ENCODE peak calls at places on chromosomes 6 and 20, in eight cellular contexts. H, E, J, O, G, L, W and Q are unnamed samples.

GRCh38 chr6:13538084-13538483 is 36.3 kb upstream of the SIRT5 start:
- DNase-seq in L (no peak), H (no peak), J (no peak), G (peak; percentile 23), W (peak; percentile 31), O (peak; percentile 30), E (peak; percentile 47), Q (no peak)

GRCh38 chr6:5905431-5906339 is 101.0 kb downstream of the NRN1 start:
- DNase-seq in E (no peak), L (no peak), J (no peak), G (no peak), O (peak; percentile 26), W (peak; percentile 17), H (no peak), Q (peak; percentile 39)

GRCh38 chr6:42532038-42532669 is 31.7 kb upstream of the UBR2 start:
- DNase-seq in J (no peak), W (peak; percentile 41), E (peak; percentile 85), L (peak; percentile 40), H (no peak), O (peak; percentile 10), G (peak; percentile 48), Q (no peak)

GRCh38 chr20:796916-797315 is 28.6 kb upstream of the SLC52A3 start:
- DNase-seq in E (no peak), O (no peak), G (no peak), J (no peak), L (no peak), W (no peak), H (no peak), Q (no peak)

GRCh38 chr20:46073443-46073842 is 16.3 kb downstream of the NCOA5 start:
- DNase-seq in G (no peak), L (no peak), E (peak; percentile 29), W (no peak), O (no peak), H (no peak), J (no peak), Q (no peak)

GRCh38 chr6:160088069-160088773 is 33.4 kb upstream of the SLC22A1 start:
- DNase-seq in L (peak; percentile 65), W (peak; percentile 23), H (no peak), J (no peak), O (no peak), E (peak; percentile 45), G (no peak), Q (peak; percentile 77)

GRCh38 chr6:137631323-137631722 is 137.1 kb upstream of the OLIG3 start:
- DNase-seq in G (no peak), W (no peak), E (no peak), H (no peak), O (no peak), L (no peak), J (no peak), Q (no peak)

GRCh38 chr6:144351741-144352140 is 66.6 kb downstream of the UTRN start:
- DNase-seq in L (no peak), E (no peak), J (no peak), H (no peak), O (no peak), G (no peak), W (no peak), Q (no peak)

GRCh38 chr20:5658897-5659296 is 91.3 kb upstream of the SHLD1 start:
- DNase-seq in W (no peak), G (peak; percentile 26), E (no peak), L (no peak), J (peak; percentile 62), H (peak; percentile 25), O (peak; percentile 78), Q (no peak)

GRCh38 chr6:168272379-168273011 is 47.1 kb downstream of the DACT2 start:
- DNase-seq in W (no peak), G (no peak), H (no peak), L (peak; percentile 62), J (no peak), E (no peak), O (no peak), Q (no peak)

GRCh38 chr6:169950558-169950957 is 199.1 kb downstream of the ERMARD start:
- DNase-seq in W (no peak), J (peak; percentile 29), G (no peak), O (no peak), H (peak; percentile 28), L (peak; percentile 37), E (peak; percentile 35), Q (no peak)

GRCh38 chr6:24194968-24195700 is 69.1 kb downstream of the NRSN1 start:
- DNase-seq in L (no peak), O (no peak), G (no peak), J (no peak), E (no peak), W (no peak), H (no peak), Q (no peak)

GRCh38 chr6:100176321-100176950 is 182.4 kb upstream of the MCHR2 start:
- DNase-seq in E (peak; percentile 11), J (no peak), H (no peak), O (no peak), G (no peak), W (peak; percentile 36), L (peak; percentile 19), Q (peak; percentile 28)

GRCh38 chr20:58523072-58523681 is 8.0 kb upstream of the APCDD1L start:
- DNase-seq in O (no peak), W (no peak), H (no peak), E (peak; percentile 96), J (no peak), G (no peak), L (no peak), Q (no peak)

GRCh38 chr6:170166511-170167122 is 124.3 kb downstream of the DLL1 start:
- DNase-seq in E (no peak), W (no peak), G (no peak), O (no peak), J (no peak), H (no peak), L (no peak), Q (no peak)

GRCh38 chr6:35181933-35182612 is 31.7 kb upstream of the SCUBE3 start:
- DNase-seq in E (peak; percentile 13), L (peak; percentile 62), G (peak; percentile 6), H (no peak), J (no peak), W (peak; percentile 45), O (no peak), Q (no peak)

GRCh38 chr6:106300944-106301343 is 24.6 kb downstream of the ATG5 start:
- DNase-seq in W (no peak), E (peak; percentile 2), G (peak; percentile 20), H (no peak), O (no peak), J (no peak), L (no peak), Q (no peak)

GRCh38 chr20:13858496-13859270 is 73.9 kb downstream of the NDUFAF5 start:
- DNase-seq in L (no peak), E (no peak), W (no peak), G (no peak), O (peak; percentile 64), H (no peak), J (no peak), Q (no peak)

GRCh38 chr6:129695373-129696027 is 14.5 kb downstream of the ARHGAP18 start:
- DNase-seq in J (peak; percentile 41), L (no peak), E (peak; percentile 37), G (no peak), W (no peak), O (no peak), H (peak; percentile 8), Q (no peak)

GRCh38 chr20:37504404-37505096 is 16.5 kb upstream of the NNAT start:
- DNase-seq in L (no peak), W (no peak), H (no peak), E (peak; percentile 32), O (no peak), J (no peak), G (no peak), Q (no peak)

GRCh38 chr6:129120856-129121255 is 237.9 kb downstream of the LAMA2 start:
- DNase-seq in W (no peak), J (no peak), O (no peak), L (no peak), G (no peak), E (no peak), H (no peak), Q (no peak)

GRCh38 chr20:6746901-6747609 is 20.4 kb upstream of the BMP2 start:
- DNase-seq in O (no peak), W (no peak), L (no peak), G (no peak), J (no peak), E (no peak), H (no peak), Q (no peak)

GRCh38 chr20:59596690-59597089 is 7.7 kb upstream of the PHACTR3 start:
- DNase-seq in H (no peak), E (no peak), G (no peak), J (no peak), L (no peak), W (no peak), O (no peak), Q (no peak)

GRCh38 chr20:57008217-57008616 is 258.2 kb downstream of the BMP7 start:
- DNase-seq in L (no peak), G (no peak), W (no peak), E (no peak), O (no peak), H (no peak), J (no peak), Q (no peak)

GRCh38 chr6:32668226-32668747 is 1.8 kb upstream of the HLA-DQB1 start:
- DNase-seq in L (no peak), G (peak; percentile 76), J (peak; percentile 46), H (peak; percentile 18), W (no peak), O (no peak), E (no peak), Q (no peak)

GRCh38 chr20:53079483-53079810 is 107.3 kb downstream of the TSHZ2 start:
- DNase-seq in O (no peak), G (no peak), E (no peak), L (no peak), J (no peak), H (no peak), W (no peak), Q (no peak)

GRCh38 chr6:130223508-130223907 is 757 bp upstream of the SAMD3 start:
- DNase-seq in L (no peak), O (no peak), J (peak; percentile 63), W (no peak), E (peak; percentile 37), G (peak; percentile 60), H (peak; percentile 56), Q (no peak)

GRCh38 chr6:16602035-16602434 is 159.2 kb downstream of the ATXN1 start:
- DNase-seq in W (no peak), H (no peak), O (no peak), G (no peak), L (no peak), J (peak; percentile 59), E (no peak), Q (no peak)

GRCh38 chr20:63520594-63520938 is at the start of gene PPDPF:
- DNase-seq in E (peak; percentile 85), H (peak; percentile 84), J (peak; percentile 89), G (peak; percentile 83), W (peak; percentile 41), O (peak; percentile 56), L (peak; percentile 87), Q (no peak)

GRCh38 chr6:169961772-169962561 is 210.5 kb downstream of the ERMARD start:
- DNase-seq in L (no peak), W (no peak), H (peak; percentile 17), O (no peak), J (peak; percentile 55), E (no peak), G (peak; percentile 2), Q (no peak)

GRCh38 chr6:158285321-158285960 is 26.8 kb upstream of the TULP4 start:
- DNase-seq in W (no peak), J (no peak), H (no peak), L (no peak), E (no peak), O (peak; percentile 50), G (no peak), Q (no peak)

GRCh38 chr6:142943746-142944125 is 1.2 kb downstream of the HIVEP2 start:
- DNase-seq in H (peak; percentile 33), L (no peak), J (peak; percentile 51), E (no peak), O (no peak), W (no peak), G (peak; percentile 67), Q (no peak)

GRCh38 chr6:37835923-37836322 is 16.4 kb downstream of the ZFAND3 start:
- DNase-seq in O (no peak), L (no peak), E (no peak), G (no peak), J (no peak), H (no peak), W (no peak), Q (no peak)

GRCh38 chr20:63854069-63854765 is 7.1 kb upstream of the ABHD16B start:
- DNase-seq in J (no peak), E (no peak), H (no peak), L (no peak), W (no peak), O (no peak), G (no peak), Q (no peak)